ENCODE peak calls at places on chromosomes 5 and 9, in four cellular contexts. One of them, this sample, is unnamed.

GRCh38 chr9:7368410-7369292 is 430.9 kb downstream of the DMAC1 start:
- DNase-seq in H1: no peak
- DNase-seq in GM12878: no peak
- DNase-seq in K562: no peak
- DNase-seq in this sample: no peak

GRCh38 chr9:136860529-136860928 is 5.6 kb downstream of the EDF1 start:
- DNase-seq in GM12878: no peak
- DNase-seq in K562: no peak
- DNase-seq in H1: no peak
- DNase-seq in this sample: no peak

GRCh38 chr5:35230043-35230611 is at the start of gene PRLR:
- DNase-seq in GM12878: no peak
- DNase-seq in K562: no peak
- DNase-seq in H1: peak
- DNase-seq in this sample: peak

GRCh38 chr9:35756743-35757526 is 2.9 kb upstream of the MSMP start:
- DNase-seq in K562: peak
- DNase-seq in GM12878: no peak
- DNase-seq in H1: peak
- DNase-seq in this sample: peak

GRCh38 chr5:149141957-149142851 is 911 bp downstream of the ABLIM3 start:
- DNase-seq in H1: no peak
- DNase-seq in GM12878: no peak
- DNase-seq in K562: no peak
- DNase-seq in this sample: peak

GRCh38 chr5:159017787-159018186 is 81.9 kb downstream of the EBF1 start:
- DNase-seq in GM12878: no peak
- DNase-seq in K562: peak
- DNase-seq in H1: no peak
- DNase-seq in this sample: peak

GRCh38 chr5:157165668-157166067 is 396 bp downstream of the GARIN3 start:
- DNase-seq in K562: no peak
- DNase-seq in H1: no peak
- DNase-seq in GM12878: no peak
- DNase-seq in this sample: no peak

GRCh38 chr5:38379360-38379827 is 121.0 kb downstream of the EGFLAM start:
- DNase-seq in H1: no peak
- DNase-seq in GM12878: no peak
- DNase-seq in K562: peak
- DNase-seq in this sample: no peak

GRCh38 chr5:36733183-36733582 is 126.8 kb downstream of the SLC1A3 start:
- DNase-seq in H1: no peak
- DNase-seq in K562: no peak
- DNase-seq in GM12878: no peak
- DNase-seq in this sample: no peak

GRCh38 chr9:96617439-96618185 is 2.0 kb downstream of the CDC14B start:
- DNase-seq in H1: no peak
- DNase-seq in K562: no peak
- DNase-seq in GM12878: no peak
- DNase-seq in this sample: no peak

GRCh38 chr5:140381972-140382371 is 19.7 kb upstream of the ANKHD1 start:
- DNase-seq in K562: peak
- DNase-seq in GM12878: no peak
- DNase-seq in H1: no peak
- DNase-seq in this sample: no peak

GRCh38 chr5:81906086-81906485 is 65.7 kb upstream of the ATG10 start:
- DNase-seq in H1: no peak
- DNase-seq in GM12878: no peak
- DNase-seq in K562: peak
- DNase-seq in this sample: no peak

GRCh38 chr5:141479776-141480175 is 4.0 kb downstream of the PCDHGC3 start:
- DNase-seq in H1: no peak
- DNase-seq in GM12878: no peak
- DNase-seq in K562: no peak
- DNase-seq in this sample: no peak

GRCh38 chr5:8945972-8946371 is 599.9 kb downstream of the SEMA5A start:
- DNase-seq in GM12878: no peak
- DNase-seq in K562: no peak
- DNase-seq in H1: no peak
- DNase-seq in this sample: no peak

GRCh38 chr5:124986170-124986569 is 239.7 kb upstream of the ZNF608 start:
- DNase-seq in K562: no peak
- DNase-seq in GM12878: no peak
- DNase-seq in H1: no peak
- DNase-seq in this sample: no peak

GRCh38 chr5:124986667-124987066 is 240.2 kb upstream of the ZNF608 start:
- DNase-seq in H1: no peak
- DNase-seq in K562: no peak
- DNase-seq in GM12878: no peak
- DNase-seq in this sample: no peak

GRCh38 chr5:124995451-124995850 is 249.0 kb upstream of the ZNF608 start:
- DNase-seq in GM12878: no peak
- DNase-seq in K562: no peak
- DNase-seq in H1: no peak
- DNase-seq in this sample: no peak

GRCh38 chr5:124996023-124996763 is 249.8 kb upstream of the ZNF608 start:
- DNase-seq in H1: no peak
- DNase-seq in K562: no peak
- DNase-seq in GM12878: no peak
- DNase-seq in this sample: no peak

GRCh38 chr5:124990723-124991122 is 244.3 kb upstream of the ZNF608 start:
- DNase-seq in H1: no peak
- DNase-seq in GM12878: no peak
- DNase-seq in K562: no peak
- DNase-seq in this sample: no peak
- TF ChIP-seq NRF1 in H1: no peak
- TF ChIP-seq NRF1 in GM12878: no peak
- TF ChIP-seq NRF1 in K562: no peak
- TF ChIP-seq NRF1 in this sample: no peak

DNA sequence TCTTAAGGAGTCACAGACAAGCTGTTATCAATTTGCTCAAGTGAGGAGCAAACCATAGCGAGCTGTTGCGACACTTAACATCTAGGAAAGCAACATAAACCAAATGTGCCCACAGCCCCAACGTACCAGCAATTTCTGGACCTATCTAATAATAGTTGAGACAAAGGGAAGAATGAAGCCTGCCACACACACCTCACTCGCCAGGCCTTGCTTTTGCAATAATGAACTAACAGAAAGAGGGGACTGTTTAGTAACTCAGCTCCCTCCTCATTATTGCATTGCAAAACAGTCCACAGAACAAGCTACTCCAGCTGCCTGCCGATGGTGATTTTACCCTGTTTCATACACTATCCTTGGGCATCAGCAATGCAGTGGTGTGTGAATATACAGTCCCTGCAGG is 364.3 kb upstream of the PDE4D start:
- DNase-seq in K562: no peak
- DNase-seq in GM12878: no peak
- DNase-seq in H1: no peak
- DNase-seq in this sample: no peak
- TF ChIP-seq SIN3A in K562: no peak
- TF ChIP-seq SIN3A in GM12878: no peak
- TF ChIP-seq SIN3A in H1: no peak
- TF ChIP-seq SIN3A in this sample: no peak

GRCh38 chr9:130712564-130713285 is 19.1 kb downstream of the EXOSC2 start:
- DNase-seq in GM12878: peak
- DNase-seq in K562: peak
- DNase-seq in H1: peak
- DNase-seq in this sample: peak
- TF ChIP-seq CTCF in GM12878: no peak
- TF ChIP-seq CTCF in K562: no peak
- TF ChIP-seq CTCF in H1: no peak
- TF ChIP-seq CTCF in this sample: no peak

DNA sequence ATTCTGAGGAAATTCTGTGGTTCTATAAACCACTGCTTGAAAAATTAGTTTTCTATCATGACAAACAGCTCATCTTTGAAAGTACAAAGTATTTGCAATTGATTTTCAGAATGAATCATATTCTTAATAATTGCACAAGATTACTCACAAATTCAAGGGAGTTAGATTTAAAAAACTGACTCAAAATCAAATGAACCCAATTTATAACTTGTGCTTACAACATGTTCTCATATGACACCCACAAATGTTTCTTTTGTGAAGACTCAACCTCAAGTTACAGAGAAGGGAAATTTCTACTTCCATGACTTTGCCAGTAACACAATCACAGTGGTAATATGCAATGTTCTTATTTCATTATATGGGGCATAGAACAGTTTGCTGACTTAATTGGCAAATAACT is 272.0 kb upstream of the ACTBL2 start:
- DNase-seq in K562: no peak
- DNase-seq in GM12878: no peak
- DNase-seq in H1: no peak
- DNase-seq in this sample: no peak
- TF ChIP-seq NRF1 in K562: no peak
- TF ChIP-seq NRF1 in GM12878: no peak
- TF ChIP-seq NRF1 in H1: no peak
- TF ChIP-seq NRF1 in this sample: no peak

This sample was measured in SK-N-SH.